ENCODE peak calls at places on chromosomes 12 and 14, in ten cellular contexts. G, J, Y, M, P, W, O, R, E and X are unnamed samples.

GRCh38 chr12:57419495-57419894 is 11.3 kb downstream of the R3HDM2 start:
- DNase-seq in G (no peak), J (no peak), Y (no peak), M (no peak), P (no peak), W (no peak), O (no peak), R (no peak), E (no peak), X (no peak)

GRCh38 chr12:70221626-70222025 is 21.6 kb upstream of the CNOT2 start:
- DNase-seq in G (no peak), J (no peak), Y (no peak), M (no peak), P (no peak), W (no peak), O (no peak), R (no peak), E (no peak), X (no peak)

GRCh38 chr12:56955631-56956256 is 1.7 kb downstream of the RDH16 start:
- DNase-seq in G (no peak), J (no peak), Y (no peak), M (no peak), P (no peak), W (no peak), O (no peak), R (peak; percentile 50), E (no peak), X (no peak)

GRCh38 chr12:54704187-54704586 is 56.0 kb upstream of the DCD start:
- DNase-seq in G (no peak), J (no peak), Y (no peak), M (no peak), P (no peak), W (no peak), O (no peak), R (no peak), E (no peak), X (no peak)

GRCh38 chr12:32489070-32489469 is 89.7 kb downstream of the FGD4 start:
- DNase-seq in G (no peak), J (no peak), Y (no peak), M (no peak), P (no peak), W (no peak), O (no peak), R (no peak), E (no peak), X (no peak)

GRCh38 chr12:103924761-103925641 is 5.2 kb upstream of the HSP90B1 start:
- DNase-seq in G (no peak), J (no peak), Y (no peak), M (no peak), P (no peak), W (no peak), O (no peak), R (peak; percentile 87), E (no peak), X (no peak)

GRCh38 chr14:36771256-36771655 is 109.6 kb downstream of the PAX9 start:
- DNase-seq in G (no peak), J (no peak), Y (no peak), M (no peak), P (no peak), W (no peak), O (no peak), R (no peak), E (no peak), X (no peak)

GRCh38 chr14:50704454-50705010 is 36.4 kb upstream of the SAV1 start:
- DNase-seq in G (no peak), J (no peak), Y (no peak), M (no peak), P (no peak), W (no peak), O (no peak), R (no peak), E (no peak), X (no peak)

GRCh38 chr14:100037351-100037750 is 27.9 kb upstream of the EVL start:
- DNase-seq in G (no peak), J (no peak), Y (no peak), M (no peak), P (no peak), W (no peak), O (no peak), R (peak; percentile 75), E (no peak), X (no peak)

GRCh38 chr14:100851946-100852620 is 26.2 kb downstream of the MEG3 start:
- DNase-seq in G (no peak), J (no peak), Y (no peak), M (no peak), P (no peak), W (no peak), O (no peak), R (no peak), E (peak; percentile 19), X (no peak)

GRCh38 chr14:105805701-105806100 is 279.3 kb downstream of the TMEM121 start:
- DNase-seq in G (no peak), J (no peak), Y (no peak), M (no peak), P (no peak), W (no peak), O (no peak), R (no peak), E (no peak), X (no peak)

GRCh38 chr14:105806568-105806967 is 280.2 kb downstream of the TMEM121 start:
- DNase-seq in G (no peak), J (no peak), Y (no peak), M (no peak), P (no peak), W (no peak), O (no peak), R (no peak), E (no peak), X (no peak)
- TF ChIP-seq CTCF in G (no peak), J (no peak), Y (no peak), M (no peak), P (no peak), W (no peak), O (no peak), R (no peak), E (no peak), X (no peak)

DNA sequence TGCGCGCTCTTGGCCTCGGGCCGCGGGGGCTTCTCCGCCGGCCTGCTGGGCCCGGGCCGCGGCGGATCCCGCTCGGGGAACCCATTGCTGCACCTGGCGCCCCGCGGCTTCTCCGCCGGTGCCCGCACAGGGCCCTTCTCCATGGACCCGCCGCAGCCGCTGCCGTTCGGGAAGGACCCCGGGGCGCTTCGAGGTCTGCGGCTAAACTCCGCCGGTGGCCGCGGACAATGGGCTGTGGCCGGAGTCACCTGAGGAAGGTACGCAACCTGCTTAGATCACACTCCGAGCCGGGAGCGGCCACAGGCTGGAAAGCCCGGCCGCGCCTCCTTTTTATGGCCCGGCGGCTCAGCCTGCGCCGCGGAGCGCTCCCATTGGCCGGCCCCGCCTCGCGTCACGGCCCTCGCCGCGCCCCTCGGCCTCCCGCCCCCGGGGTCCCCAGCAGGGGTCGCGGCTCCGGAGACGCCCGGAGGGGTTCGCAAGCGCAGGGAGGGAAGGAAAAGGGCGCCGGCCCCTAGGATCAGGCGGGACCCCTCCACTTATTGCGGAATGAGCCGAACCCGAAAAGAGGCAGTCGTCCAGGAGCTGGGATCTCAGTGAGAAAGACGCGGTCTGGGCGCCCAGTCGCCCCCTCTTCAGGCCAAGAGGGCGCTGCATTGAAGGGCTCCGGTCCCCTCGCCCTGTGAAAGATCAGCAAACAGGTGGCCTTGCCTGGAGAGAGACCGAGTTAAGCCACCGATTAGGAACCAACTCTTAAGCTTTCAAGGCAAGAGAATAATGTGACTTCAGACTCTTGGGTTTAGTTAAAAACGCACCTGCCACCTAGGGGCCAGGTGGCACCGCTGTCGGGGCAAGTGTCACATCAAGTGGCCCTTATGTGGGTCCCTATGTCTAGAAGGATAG is at the start of gene GCH1:
- DNase-seq in G (peak; percentile 73), J (peak; percentile 88), Y (peak; percentile 87), M (peak; percentile 54), P (peak; percentile 93), W (peak; percentile 67), O (peak; percentile 91), R (no peak), E (peak; percentile 49), X (peak; percentile 77)
- TF ChIP-seq CTCF in G (peak; percentile 85), J (peak; percentile 78), Y (peak; percentile 58), M (no peak), P (peak; percentile 26), W (peak; percentile 62), O (peak; percentile 54), R (no peak), E (peak; percentile 39), X (peak; percentile 64)

DNA sequence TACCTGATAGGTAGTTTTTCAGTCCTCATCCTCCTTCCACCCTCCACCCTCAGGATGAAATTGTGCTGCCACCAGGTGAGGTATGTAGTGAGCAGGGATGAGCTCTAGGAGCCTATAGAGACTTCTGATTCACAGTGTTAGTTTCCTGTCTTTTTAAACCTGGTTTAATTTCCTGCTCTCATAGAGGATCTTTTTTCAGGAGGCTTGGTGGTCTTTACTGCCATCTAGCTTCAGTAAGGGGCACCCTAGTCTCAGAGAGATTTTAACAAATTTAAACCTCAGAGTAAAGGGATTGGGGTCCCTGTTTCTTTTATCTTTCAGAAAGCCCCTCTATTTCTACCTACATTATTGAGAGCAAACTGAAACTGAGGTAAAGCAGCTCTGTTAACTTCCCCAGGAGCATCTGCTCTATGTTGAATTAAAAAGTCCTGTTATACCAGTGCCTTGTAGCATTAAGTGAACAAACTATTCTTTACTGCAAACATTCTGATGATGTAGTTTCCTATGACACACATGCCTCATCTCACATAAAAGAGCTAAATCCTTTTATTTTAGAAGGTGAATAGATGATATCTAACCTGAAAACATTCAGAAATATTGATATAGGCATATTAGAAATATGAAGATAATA is 172.2 kb upstream of the DDHD1 start:
- DNase-seq in G (no peak), J (no peak), Y (no peak), M (no peak), P (no peak), W (no peak), O (peak; percentile 38), R (peak; percentile 25), E (no peak), X (no peak)
- TF ChIP-seq CTCF in G (no peak), J (peak; percentile 25), Y (peak; percentile 50), M (peak; percentile 68), P (no peak), W (peak; percentile 40), O (peak; percentile 67), R (peak; percentile 43), E (peak; percentile 45), X (no peak)

GRCh38 chr14:30369531-30370180 is 189.3 kb upstream of the G2E3 start:
- DNase-seq in G (no peak), J (no peak), Y (no peak), M (no peak), P (no peak), W (no peak), O (no peak), R (no peak), E (no peak), X (no peak)

GRCh38 chr14:30373053-30373849 is 185.7 kb upstream of the G2E3 start:
- DNase-seq in G (no peak), J (no peak), Y (no peak), M (no peak), P (no peak), W (no peak), O (no peak), R (no peak), E (no peak), X (no peak)

DNA sequence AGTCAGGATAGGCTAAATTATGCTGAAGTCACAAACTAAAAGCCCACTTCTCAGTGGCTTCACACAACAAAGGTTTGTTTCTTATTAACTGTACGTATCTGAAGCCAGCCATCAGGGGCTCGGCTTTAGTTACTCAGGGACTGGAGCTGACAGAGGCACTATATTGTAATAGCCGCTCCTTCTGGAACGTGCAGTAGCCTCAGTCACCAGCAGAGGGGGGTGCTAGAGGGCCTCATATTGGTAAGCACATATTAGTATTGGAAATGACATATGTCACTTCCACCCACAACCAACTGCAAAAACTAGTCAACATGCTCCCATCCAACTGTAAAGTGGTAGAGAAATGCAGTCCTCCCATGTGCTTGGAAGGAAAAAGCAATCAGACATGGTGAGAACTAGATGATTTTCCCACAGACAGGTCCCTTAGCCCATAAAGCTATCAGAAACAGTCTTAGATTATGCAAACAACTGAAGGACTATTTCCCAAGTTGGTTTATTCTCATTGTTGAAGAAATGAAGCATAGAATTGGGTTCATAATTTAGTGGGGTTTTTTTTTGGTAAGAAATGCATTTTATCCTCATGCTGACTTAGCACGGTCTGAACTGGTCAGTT is 183.6 kb upstream of the G2E3 start:
- DNase-seq in G (peak; percentile 59), J (peak; percentile 76), Y (peak; percentile 66), M (no peak), P (no peak), W (peak; percentile 47), O (peak; percentile 64), R (peak; percentile 62), E (peak; percentile 19), X (no peak)
- TF ChIP-seq CTCF in G (peak; percentile 79), J (peak; percentile 83), Y (peak; percentile 73), M (peak; percentile 65), P (peak; percentile 64), W (peak; percentile 85), O (peak; percentile 87), R (peak; percentile 93), E (no peak), X (peak; percentile 45)